ENCODE peak calls at places on chromosome 4, in seven cellular contexts. One of them, this sample, is unnamed.

GRCh38 chr4:91025240-91026173 is 898.3 kb downstream of the CCSER1 start:
- DNase-seq in fibroblast of mammary gland: no peak
- DNase-seq in ascending aorta: no peak
- DNase-seq in RWPE2: no peak
- DNase-seq in psoas muscle: no peak
- DNase-seq in colonic mucosa: no peak
- DNase-seq in SK-N-SH: no peak
- DNase-seq in this sample: no peak

GRCh38 chr4:17055788-17056187 is 157.3 kb upstream of the LDB2 start:
- DNase-seq in fibroblast of mammary gland: peak; percentile 95
- DNase-seq in ascending aorta: no peak
- DNase-seq in RWPE2: no peak
- DNase-seq in psoas muscle: no peak
- DNase-seq in colonic mucosa: no peak
- DNase-seq in SK-N-SH: no peak
- DNase-seq in this sample: no peak

GRCh38 chr4:119286377-119287002 is 35.4 kb downstream of the FABP2 start:
- DNase-seq in fibroblast of mammary gland: peak; percentile 83
- DNase-seq in ascending aorta: no peak
- DNase-seq in RWPE2: no peak
- DNase-seq in psoas muscle: no peak
- DNase-seq in colonic mucosa: no peak
- DNase-seq in SK-N-SH: peak; percentile 32
- DNase-seq in this sample: peak; percentile 51

GRCh38 chr4:88659061-88659889 is 38.4 kb downstream of the NAP1L5 start:
- DNase-seq in fibroblast of mammary gland: peak; percentile 86
- DNase-seq in ascending aorta: peak; percentile 78
- DNase-seq in RWPE2: no peak
- DNase-seq in psoas muscle: no peak
- DNase-seq in colonic mucosa: peak; percentile 49
- DNase-seq in SK-N-SH: peak; percentile 45
- DNase-seq in this sample: peak; percentile 22

GRCh38 chr4:39892988-39893692 is 84.6 kb downstream of the PDS5A start:
- DNase-seq in fibroblast of mammary gland: no peak
- DNase-seq in ascending aorta: no peak
- DNase-seq in RWPE2: no peak
- DNase-seq in psoas muscle: no peak
- DNase-seq in colonic mucosa: no peak
- DNase-seq in SK-N-SH: no peak
- DNase-seq in this sample: no peak

GRCh38 chr4:164888096-164888495 is 11.1 kb downstream of the APELA start:
- DNase-seq in fibroblast of mammary gland: no peak
- DNase-seq in ascending aorta: no peak
- DNase-seq in RWPE2: no peak
- DNase-seq in psoas muscle: no peak
- DNase-seq in colonic mucosa: no peak
- DNase-seq in SK-N-SH: no peak
- DNase-seq in this sample: no peak

GRCh38 chr4:164396439-164396838 is 357.5 kb upstream of the SMIM31 start:
- DNase-seq in fibroblast of mammary gland: peak; percentile 1
- DNase-seq in ascending aorta: no peak
- DNase-seq in RWPE2: no peak
- DNase-seq in psoas muscle: no peak
- DNase-seq in colonic mucosa: no peak
- DNase-seq in SK-N-SH: no peak
- DNase-seq in this sample: no peak

GRCh38 chr4:100736651-100737450 is 219.0 kb upstream of the EMCN start:
- DNase-seq in fibroblast of mammary gland: peak; percentile 96
- DNase-seq in ascending aorta: no peak
- DNase-seq in RWPE2: no peak
- DNase-seq in psoas muscle: no peak
- DNase-seq in colonic mucosa: no peak
- DNase-seq in SK-N-SH: no peak
- DNase-seq in this sample: no peak

GRCh38 chr4:152138451-152138850 is 377.6 kb upstream of the GATB start:
- DNase-seq in fibroblast of mammary gland: no peak
- DNase-seq in ascending aorta: no peak
- DNase-seq in RWPE2: no peak
- DNase-seq in psoas muscle: no peak
- DNase-seq in colonic mucosa: no peak
- DNase-seq in SK-N-SH: no peak
- DNase-seq in this sample: no peak

GRCh38 chr4:117479673-117480072 is 394.3 kb upstream of the TRAM1L1 start:
- DNase-seq in fibroblast of mammary gland: no peak
- DNase-seq in ascending aorta: no peak
- DNase-seq in RWPE2: no peak
- DNase-seq in psoas muscle: no peak
- DNase-seq in colonic mucosa: no peak
- DNase-seq in SK-N-SH: no peak
- DNase-seq in this sample: no peak

GRCh38 chr4:174394915-174395314 is 111.2 kb downstream of the CEP44 start:
- DNase-seq in fibroblast of mammary gland: peak; percentile 90
- DNase-seq in ascending aorta: no peak
- DNase-seq in RWPE2: no peak
- DNase-seq in psoas muscle: no peak
- DNase-seq in colonic mucosa: no peak
- DNase-seq in SK-N-SH: no peak
- DNase-seq in this sample: no peak

GRCh38 chr4:99642725-99643489 is 14.7 kb downstream of the C4orf54 start:
- DNase-seq in fibroblast of mammary gland: no peak
- DNase-seq in ascending aorta: peak; percentile 86
- DNase-seq in RWPE2: no peak
- DNase-seq in psoas muscle: peak; percentile 62
- DNase-seq in colonic mucosa: no peak
- DNase-seq in SK-N-SH: no peak
- DNase-seq in this sample: peak; percentile 84

GRCh38 chr4:85951-86350 is 32.8 kb downstream of the ZNF595 start:
- DNase-seq in fibroblast of mammary gland: no peak
- DNase-seq in ascending aorta: no peak
- DNase-seq in RWPE2: no peak
- DNase-seq in psoas muscle: no peak
- DNase-seq in colonic mucosa: no peak
- DNase-seq in SK-N-SH: no peak
- DNase-seq in this sample: no peak

GRCh38 chr4:84825701-84826100 is 140.8 kb downstream of the WDFY3 start:
- DNase-seq in fibroblast of mammary gland: no peak
- DNase-seq in ascending aorta: no peak
- DNase-seq in RWPE2: no peak
- DNase-seq in psoas muscle: no peak
- DNase-seq in colonic mucosa: no peak
- DNase-seq in SK-N-SH: no peak
- DNase-seq in this sample: no peak

GRCh38 chr4:153318696-153319320 is 25.7 kb upstream of the MND1 start:
- DNase-seq in fibroblast of mammary gland: peak; percentile 67
- DNase-seq in ascending aorta: no peak
- DNase-seq in RWPE2: no peak
- DNase-seq in psoas muscle: no peak
- DNase-seq in colonic mucosa: no peak
- DNase-seq in SK-N-SH: peak; percentile 74
- DNase-seq in this sample: peak; percentile 37

GRCh38 chr4:98728433-98728832 is 70.0 kb upstream of the TSPAN5 start:
- DNase-seq in fibroblast of mammary gland: peak; percentile 44
- DNase-seq in ascending aorta: no peak
- DNase-seq in RWPE2: no peak
- DNase-seq in psoas muscle: no peak
- DNase-seq in colonic mucosa: no peak
- DNase-seq in SK-N-SH: peak; percentile 37
- DNase-seq in this sample: no peak

GRCh38 chr4:158523990-158524545 is 2.4 kb downstream of the RXFP1 start:
- DNase-seq in fibroblast of mammary gland: no peak
- DNase-seq in ascending aorta: no peak
- DNase-seq in RWPE2: no peak
- DNase-seq in psoas muscle: no peak
- DNase-seq in colonic mucosa: no peak
- DNase-seq in SK-N-SH: no peak
- DNase-seq in this sample: no peak

GRCh38 chr4:55253911-55254593 is 92.0 kb upstream of the SRD5A3 start:
- DNase-seq in fibroblast of mammary gland: no peak
- DNase-seq in ascending aorta: no peak
- DNase-seq in RWPE2: no peak
- DNase-seq in psoas muscle: no peak
- DNase-seq in colonic mucosa: no peak
- DNase-seq in SK-N-SH: no peak
- DNase-seq in this sample: no peak

GRCh38 chr4:102551946-102552575 is 50.9 kb downstream of the NFKB1 start:
- DNase-seq in fibroblast of mammary gland: no peak
- DNase-seq in ascending aorta: no peak
- DNase-seq in RWPE2: no peak
- DNase-seq in psoas muscle: no peak
- DNase-seq in colonic mucosa: no peak
- DNase-seq in SK-N-SH: no peak
- DNase-seq in this sample: no peak

GRCh38 chr4:39255266-39255665 is 72.9 kb downstream of the WDR19 start:
- DNase-seq in fibroblast of mammary gland: peak; percentile 6
- DNase-seq in ascending aorta: no peak
- DNase-seq in RWPE2: no peak
- DNase-seq in psoas muscle: no peak
- DNase-seq in colonic mucosa: no peak
- DNase-seq in SK-N-SH: no peak
- DNase-seq in this sample: no peak

GRCh38 chr4:38686682-38687081 is 22.7 kb downstream of the KLF3 start:
- DNase-seq in fibroblast of mammary gland: no peak
- DNase-seq in ascending aorta: no peak
- DNase-seq in RWPE2: no peak
- DNase-seq in psoas muscle: no peak
- DNase-seq in colonic mucosa: no peak
- DNase-seq in SK-N-SH: peak; percentile 78
- DNase-seq in this sample: no peak

GRCh38 chr4:144449623-144450022 is 196.3 kb upstream of the HHIP start:
- DNase-seq in fibroblast of mammary gland: peak; percentile 72
- DNase-seq in ascending aorta: no peak
- DNase-seq in RWPE2: no peak
- DNase-seq in psoas muscle: peak; percentile 20
- DNase-seq in colonic mucosa: peak; percentile 18
- DNase-seq in SK-N-SH: no peak
- DNase-seq in this sample: no peak

GRCh38 chr4:38178666-38178995 is 218.4 kb downstream of the PTTG2 start:
- DNase-seq in fibroblast of mammary gland: no peak
- DNase-seq in ascending aorta: no peak
- DNase-seq in RWPE2: no peak
- DNase-seq in psoas muscle: no peak
- DNase-seq in colonic mucosa: no peak
- DNase-seq in SK-N-SH: no peak
- DNase-seq in this sample: no peak

GRCh38 chr4:186144180-186144579 is 39.7 kb downstream of the FAM149A start:
- DNase-seq in fibroblast of mammary gland: peak; percentile 40
- DNase-seq in ascending aorta: no peak
- DNase-seq in RWPE2: no peak
- DNase-seq in psoas muscle: peak; percentile 24
- DNase-seq in colonic mucosa: peak; percentile 27
- DNase-seq in SK-N-SH: peak; percentile 76
- DNase-seq in this sample: peak; percentile 27
- H3K4me3 ChIP-seq in fibroblast of mammary gland: peak overlapping the region; percentile 46
- H3K4me3 ChIP-seq in ascending aorta: peak overlapping the region; percentile 71
- H3K4me3 ChIP-seq in RWPE2: peak overlapping the region; percentile 41
- H3K4me3 ChIP-seq in psoas muscle: peak overlapping the region; percentile 71
- H3K4me3 ChIP-seq in colonic mucosa: peak overlapping the region; percentile 38
- H3K4me3 ChIP-seq in SK-N-SH: peak overlapping the region; percentile 56
- H3K4me3 ChIP-seq in this sample: peak overlapping the region; percentile 57

DNA sequence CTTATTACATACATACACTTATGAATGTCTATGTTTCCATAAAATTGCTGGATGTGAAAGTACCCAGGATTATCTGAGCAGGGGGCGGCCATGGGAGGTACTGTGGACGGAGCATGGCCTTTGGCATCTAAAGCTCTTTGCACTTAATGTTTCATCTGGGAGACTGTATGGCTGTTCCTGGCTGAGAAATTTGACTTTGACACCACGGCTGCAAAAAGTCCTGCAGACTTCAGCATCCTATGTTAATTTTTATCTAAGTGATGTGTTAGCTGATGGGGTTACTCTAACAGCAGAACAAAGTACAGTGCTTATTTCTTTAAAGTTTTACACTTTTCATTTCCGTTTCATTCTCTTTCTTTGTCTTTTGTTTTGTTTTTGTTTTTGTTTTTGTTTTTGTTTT is 139.8 kb upstream of the STX18 start:
- DNase-seq in fibroblast of mammary gland: no peak
- DNase-seq in ascending aorta: no peak
- DNase-seq in RWPE2: no peak
- DNase-seq in psoas muscle: no peak
- DNase-seq in colonic mucosa: no peak
- DNase-seq in SK-N-SH: no peak
- DNase-seq in this sample: no peak
- TF ChIP-seq CTCF in fibroblast of mammary gland: no peak
- TF ChIP-seq CTCF in ascending aorta: no peak
- TF ChIP-seq CTCF in RWPE2: no peak
- TF ChIP-seq CTCF in psoas muscle: no peak
- TF ChIP-seq CTCF in colonic mucosa: no peak
- TF ChIP-seq CTCF in SK-N-SH: no peak
- TF ChIP-seq CTCF in this sample: no peak

DNA sequence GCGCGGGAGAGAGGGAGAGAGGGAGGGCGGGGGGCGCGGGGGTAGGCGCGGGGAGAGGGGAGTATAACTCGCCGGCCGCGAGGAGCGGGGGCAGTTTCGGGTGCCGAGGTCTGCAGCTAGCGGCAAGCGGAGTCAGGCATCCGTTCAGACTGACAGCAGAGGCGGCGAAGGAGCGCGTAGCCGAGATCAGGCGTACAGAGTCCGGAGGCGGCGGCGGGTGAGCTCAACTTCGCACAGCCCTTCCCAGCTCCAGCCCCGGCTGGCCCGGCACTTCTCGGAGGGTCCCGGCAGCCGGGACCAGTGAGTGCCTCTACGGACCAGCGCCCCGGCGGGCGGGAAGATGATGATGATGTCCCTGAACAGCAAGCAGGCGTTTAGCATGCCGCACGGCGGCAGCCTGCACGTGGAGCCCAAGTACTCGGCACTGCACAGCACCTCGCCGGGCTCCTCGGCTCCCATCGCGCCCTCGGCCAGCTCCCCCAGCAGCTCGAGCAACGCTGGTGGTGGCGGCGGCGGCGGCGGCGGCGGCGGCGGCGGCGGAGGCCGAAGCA is at the start of gene POU4F2:
- DNase-seq in fibroblast of mammary gland: peak; percentile 8
- DNase-seq in ascending aorta: no peak
- DNase-seq in RWPE2: no peak
- DNase-seq in psoas muscle: no peak
- DNase-seq in colonic mucosa: no peak
- DNase-seq in SK-N-SH: peak; percentile 78
- DNase-seq in this sample: no peak
- H3K4me3 ChIP-seq in fibroblast of mammary gland: no peak within 1 kb of the TSS
- H3K4me3 ChIP-seq in ascending aorta: peak within 1 kb of the TSS; percentile 40
- H3K4me3 ChIP-seq in RWPE2: no peak within 1 kb of the TSS
- H3K4me3 ChIP-seq in psoas muscle: peak within 1 kb of the TSS; percentile 50
- H3K4me3 ChIP-seq in colonic mucosa: no peak within 1 kb of the TSS
- H3K4me3 ChIP-seq in SK-N-SH: peak within 1 kb of the TSS; percentile 28
- H3K4me3 ChIP-seq in this sample: no peak within 1 kb of the TSS

DNA sequence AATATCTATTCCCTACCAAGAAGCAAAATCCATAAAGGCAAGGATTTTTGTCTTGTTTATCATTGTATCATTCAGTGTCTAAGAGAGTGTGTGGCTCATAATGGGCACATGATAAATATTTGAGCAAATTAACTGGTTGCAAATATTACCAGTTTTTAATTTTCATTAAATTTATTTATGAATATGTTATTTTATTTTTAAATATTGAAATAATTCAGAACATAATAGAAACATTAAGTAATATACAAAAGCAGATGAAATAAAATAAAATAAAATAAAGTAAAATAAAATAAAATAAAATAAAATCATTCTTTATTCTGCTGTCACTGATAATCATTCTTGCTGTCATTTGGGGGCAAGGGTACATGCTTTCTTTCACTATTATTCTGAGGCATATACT is 120.9 kb downstream of the NPFFR2 start:
- DNase-seq in fibroblast of mammary gland: no peak
- DNase-seq in ascending aorta: no peak
- DNase-seq in RWPE2: no peak
- DNase-seq in psoas muscle: no peak
- DNase-seq in colonic mucosa: no peak
- DNase-seq in SK-N-SH: no peak
- DNase-seq in this sample: no peak
- TF ChIP-seq CTCF in fibroblast of mammary gland: no peak
- TF ChIP-seq CTCF in ascending aorta: no peak
- TF ChIP-seq CTCF in RWPE2: no peak
- TF ChIP-seq CTCF in psoas muscle: no peak
- TF ChIP-seq CTCF in colonic mucosa: no peak
- TF ChIP-seq CTCF in SK-N-SH: no peak
- TF ChIP-seq CTCF in this sample: no peak

This sample was measured in ovary.